ENCODE peak calls at places on chromosomes 7 and 10, in six cellular contexts. Y is fibroblast of mammary gland; M is CD8-positive, alpha-beta T cell; F is HCT116; O is A549; E is A673. J is an unnamed sample.

GRCh38 chr10:111556666-111557065 is 479.8 kb downstream of the ADRA2A start:
- DNase-seq in Y (no peak), M (no peak), F (no peak), O (no peak), E (no peak), J (no peak)

GRCh38 chr7:12297709-12298108 is 86.6 kb downstream of the TMEM106B start:
- DNase-seq in Y (no peak), M (no peak), F (peak), O (no peak), E (no peak), J (no peak)

GRCh38 chr7:49852619-49853462 is 79.4 kb downstream of the VWC2 start:
- DNase-seq in Y (peak), M (no peak), F (peak), O (peak), E (peak), J (no peak)

GRCh38 chr10:34001087-34001580 is 666.7 kb upstream of the NRP1 start:
- DNase-seq in Y (no peak), M (no peak), F (no peak), O (no peak), E (no peak), J (no peak)

GRCh38 chr7:4208086-4208485 is 474.0 kb upstream of the FOXK1 start:
- DNase-seq in Y (no peak), M (no peak), F (no peak), O (no peak), E (no peak), J (no peak)

GRCh38 chr10:77872947-77873557 is 53.5 kb downstream of the DLG5 start:
- DNase-seq in Y (no peak), M (no peak), F (no peak), O (no peak), E (no peak), J (no peak)

GRCh38 chr10:33937987-33938386 is 603.5 kb upstream of the NRP1 start:
- DNase-seq in Y (peak), M (no peak), F (no peak), O (no peak), E (no peak), J (no peak)

GRCh38 chr10:126549326-126549725 is 121.2 kb downstream of the C10orf90 start:
- DNase-seq in Y (peak), M (no peak), F (no peak), O (no peak), E (no peak), J (no peak)

GRCh38 chr10:96910488-96911395 is 78.6 kb downstream of the LCOR start:
- DNase-seq in Y (peak), M (no peak), F (peak), O (peak), E (peak), J (no peak)

GRCh38 chr7:95493247-95493646 is 7.5 kb downstream of the ASB4 start:
- DNase-seq in Y (peak), M (no peak), F (no peak), O (no peak), E (no peak), J (no peak)

GRCh38 chr7:135811513-135811912 is 62.9 kb upstream of the FAM180A start:
- DNase-seq in Y (peak), M (no peak), F (no peak), O (no peak), E (no peak), J (peak)

GRCh38 chr7:27339478-27339877 is 96.9 kb downstream of the EVX1 start:
- DNase-seq in Y (peak), M (no peak), F (no peak), O (no peak), E (no peak), J (no peak)

GRCh38 chr10:30459283-30459682 is 25.3 kb downstream of the MAP3K8 start:
- DNase-seq in Y (no peak), M (no peak), F (no peak), O (no peak), E (peak), J (no peak)

GRCh38 chr10:33524966-33525365 is 190.5 kb upstream of the NRP1 start:
- DNase-seq in Y (peak), M (no peak), F (no peak), O (no peak), E (no peak), J (peak)

GRCh38 chr10:103590060-103590459 is 96.6 kb downstream of the NEURL1 start:
- DNase-seq in Y (no peak), M (no peak), F (no peak), O (no peak), E (no peak), J (no peak)

GRCh38 chr10:13803566-13804554 is 217.1 kb downstream of the PRPF18 start:
- DNase-seq in Y (no peak), M (no peak), F (no peak), O (no peak), E (no peak), J (no peak)

GRCh38 chr7:71148098-71148497 is 16.2 kb downstream of the GALNT17 start:
- DNase-seq in Y (no peak), M (no peak), F (no peak), O (no peak), E (no peak), J (no peak)
- H3K4me3 ChIP-seq in Y (no peak), M (no peak), F (no peak), O (no peak), E (no peak), J (no peak)

DNA sequence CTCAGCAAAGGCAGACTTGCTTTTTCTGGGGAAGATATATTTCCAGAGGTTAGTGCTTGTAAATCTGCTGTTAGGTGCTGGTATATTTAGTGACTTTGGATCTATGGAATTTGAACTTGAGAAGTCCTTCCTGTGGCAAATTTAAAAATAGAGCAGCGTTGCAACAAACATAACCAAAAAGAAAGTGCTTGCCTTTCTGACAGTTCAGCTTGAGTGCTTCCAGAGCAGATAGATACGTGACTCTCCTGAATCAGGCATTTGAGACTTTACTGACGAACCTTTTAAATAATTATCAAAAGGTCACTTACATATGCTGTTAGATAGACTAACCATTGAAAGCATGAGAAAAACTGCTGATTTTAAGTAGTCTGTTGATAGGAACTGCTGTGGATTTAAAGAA is 387.5 kb upstream of the LRRTM3 start:
- DNase-seq in Y (no peak), M (no peak), F (no peak), O (no peak), E (no peak), J (no peak)
- H3K4me3 ChIP-seq in Y (no peak), M (no peak), F (no peak), O (no peak), E (no peak), J (no peak)

DNA sequence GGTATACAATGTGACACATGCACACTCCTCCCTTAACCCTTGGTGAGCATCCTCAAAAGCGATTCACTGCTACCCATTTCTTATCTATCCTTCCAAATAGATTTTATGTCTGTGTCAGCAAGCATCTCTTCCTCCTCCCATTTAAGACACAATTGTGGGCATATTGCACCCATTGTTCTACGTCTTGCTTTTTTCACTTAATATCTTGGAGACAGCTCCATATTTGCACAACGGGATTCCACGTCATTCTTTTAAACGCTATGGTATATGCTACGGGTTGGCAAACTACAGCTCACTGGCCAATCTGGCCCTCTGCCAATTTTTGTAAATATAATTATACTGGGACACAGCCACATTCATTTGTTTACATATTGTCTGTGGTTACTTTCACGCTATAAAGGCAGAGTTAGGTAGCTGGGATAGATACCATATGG is 88.6 kb downstream of the RNF216 start:
- DNase-seq in Y (peak), M (no peak), F (no peak), O (peak), E (no peak), J (peak)
- H3K4me3 ChIP-seq in Y (peak), M (peak), F (no peak), O (peak), E (no peak), J (peak)

GRCh38 chr7:47153076-47153475 is 428.8 kb downstream of the TNS3 start:
- DNase-seq in Y (peak), M (no peak), F (no peak), O (no peak), E (peak), J (peak)
- H3K4me3 ChIP-seq in Y (no peak), M (no peak), F (no peak), O (no peak), E (no peak), J (no peak)

GRCh38 chr10:58967551-58968418 is 208.7 kb upstream of the PHYHIPL start:
- DNase-seq in Y (no peak), M (no peak), F (no peak), O (peak), E (no peak), J (no peak)
- H3K4me3 ChIP-seq in Y (no peak), M (no peak), F (no peak), O (no peak), E (no peak), J (no peak)

DNA sequence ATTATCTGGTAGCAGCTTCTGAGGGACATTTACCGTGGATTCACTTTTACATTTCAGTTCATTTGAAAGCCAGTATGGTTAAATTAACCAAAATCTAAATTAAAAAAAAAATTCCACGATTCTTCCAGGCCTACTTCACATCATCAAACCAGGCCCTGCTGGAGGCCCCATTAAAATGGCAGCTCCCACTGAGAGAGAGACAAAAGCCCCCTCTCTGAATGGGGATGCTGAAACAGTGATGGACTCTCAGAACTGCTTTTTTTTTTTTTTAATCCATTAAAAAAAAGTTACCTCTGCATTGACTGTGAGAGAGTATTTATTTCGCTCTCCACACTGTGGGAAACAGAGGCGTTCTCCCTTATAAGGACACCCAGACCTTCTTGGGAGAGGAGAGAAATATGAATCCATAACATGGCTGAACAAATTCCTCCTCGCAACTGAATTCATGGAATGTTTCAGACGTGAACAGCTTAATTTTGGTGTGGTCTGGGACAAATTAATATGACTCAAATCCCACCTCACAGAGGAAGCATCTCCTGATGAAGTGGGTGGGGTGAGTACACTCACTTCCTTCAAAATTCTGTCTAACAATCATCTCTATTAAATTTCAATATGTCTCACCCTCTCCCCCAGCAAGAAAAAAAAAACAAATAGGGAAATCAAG is 73.5 kb downstream of the SAMD9 start:
- DNase-seq in Y (peak), M (no peak), F (no peak), O (no peak), E (peak), J (no peak)
- H3K4me3 ChIP-seq in Y (no peak), M (no peak), F (no peak), O (no peak), E (no peak), J (no peak)

GRCh38 chr7:101817930-101818698 is 688 bp downstream of the CUX1 start:
- DNase-seq in Y (no peak), M (no peak), F (no peak), O (no peak), E (no peak), J (no peak)
- H3K4me3 ChIP-seq in Y (peak), M (no peak), F (peak), O (peak), E (peak), J (peak)

DNA sequence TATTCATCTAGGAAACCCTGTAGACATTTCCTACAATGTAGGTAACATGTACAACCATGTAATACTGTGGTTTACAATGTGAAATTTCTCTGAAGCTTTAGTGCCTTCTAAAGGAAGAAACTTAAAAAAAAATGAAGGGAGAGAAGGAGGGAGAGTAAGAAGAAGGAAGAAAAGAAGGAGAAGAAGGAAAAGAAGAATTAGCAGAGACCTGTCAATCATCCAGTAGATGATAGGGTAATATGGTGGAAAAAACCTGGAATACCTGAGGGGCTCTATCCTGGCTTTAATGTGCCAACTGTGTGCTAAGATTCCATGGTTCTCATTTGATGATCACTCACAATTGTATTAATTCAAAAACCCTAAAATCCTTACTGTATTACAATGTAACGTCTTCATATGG is 2.6 kb upstream of the LRRN3 start:
- DNase-seq in Y (no peak), M (no peak), F (no peak), O (no peak), E (no peak), J (no peak)
- H3K4me3 ChIP-seq in Y (no peak), M (no peak), F (no peak), O (no peak), E (no peak), J (no peak)

DNA sequence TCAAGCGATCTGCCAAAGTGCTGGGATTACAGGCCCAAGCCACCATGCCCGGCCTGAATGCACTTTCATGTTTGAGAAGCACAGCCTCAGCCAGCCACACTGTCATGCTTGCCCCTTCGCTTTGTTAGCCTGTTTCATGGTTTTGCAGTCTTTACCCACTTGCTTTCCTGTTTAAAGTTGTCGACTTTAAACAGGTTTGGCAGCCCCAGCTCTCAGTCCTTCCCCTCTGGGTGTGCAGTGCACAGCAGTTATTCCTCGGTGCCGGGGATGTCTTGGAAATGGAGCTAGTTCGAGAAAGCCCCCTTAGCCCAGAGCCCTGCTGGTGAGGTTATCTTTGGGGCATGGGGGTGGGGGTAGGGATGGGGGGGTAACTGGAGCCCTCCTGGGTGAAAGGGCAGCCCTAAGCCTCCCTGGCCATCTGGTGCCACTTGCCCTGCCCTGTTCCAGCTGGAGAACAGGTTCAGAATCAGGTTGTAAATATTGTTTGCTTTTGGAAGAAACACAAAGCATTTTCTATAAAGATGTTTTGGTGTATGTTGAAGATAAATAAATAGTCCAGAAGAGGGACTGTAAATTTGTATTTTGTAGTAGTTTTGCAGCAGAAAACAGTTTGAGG is 14.8 kb downstream of the TSPAN14 start:
- DNase-seq in Y (no peak), M (no peak), F (no peak), O (no peak), E (no peak), J (no peak)
- H3K4me3 ChIP-seq in Y (no peak), M (peak), F (no peak), O (no peak), E (no peak), J (no peak)

GRCh38 chr7:150567168-150567567 is at the start of gene GIMAP4:
- DNase-seq in Y (no peak), M (no peak), F (no peak), O (no peak), E (no peak), J (no peak)
- H3K4me3 ChIP-seq in Y (no peak), M (peak), F (no peak), O (no peak), E (no peak), J (no peak)